ENCODE peak calls at places on chromosomes 2 and 18, in eight cellular contexts. D, R, P, Q, B, V, S and Y are unnamed samples. For H3K27me3, the result is how much of the 10 kb centered on the place peaks cover.

GRCh38 chr2:237487496-237487895 is 445 bp downstream of the MLPH start:
- DNase-seq in P (no peak), R (no peak), V (no peak), Q (no peak), B (no peak), S (peak), D (no peak), Y (no peak)

GRCh38 chr18:11310476-11311086 is 161.2 kb upstream of the PIEZO2 start:
- DNase-seq in S (peak), Q (no peak), P (peak), D (no peak), V (no peak), R (no peak), B (peak), Y (peak)

GRCh38 chr2:27356056-27356381 is 545 bp downstream of the GTF3C2 start:
- DNase-seq in Q (no peak), D (peak), P (peak), B (peak), R (no peak), V (no peak), S (peak), Y (peak)

GRCh38 chr2:121501070-121501469 is 29.6 kb upstream of the RNU4ATAC start:
- DNase-seq in S (no peak), R (no peak), V (no peak), D (no peak), Q (no peak), P (peak), B (no peak), Y (peak)

GRCh38 chr2:88753833-88754584 is 62.5 kb downstream of the RPIA start:
- DNase-seq in Q (no peak), R (peak), B (no peak), S (no peak), V (no peak), D (no peak), P (peak), Y (no peak)

GRCh38 chr2:217121565-217121964 is 261.7 kb upstream of the TNP1 start:
- DNase-seq in P (no peak), Q (no peak), D (no peak), S (no peak), R (no peak), B (no peak), V (no peak), Y (no peak)

GRCh38 chr2:64617631-64618151 is 36.0 kb downstream of the SERTAD2 start:
- DNase-seq in Q (no peak), S (no peak), P (no peak), B (no peak), V (peak), R (no peak), D (no peak), Y (no peak)

GRCh38 chr18:5964108-5964507 is 68.8 kb upstream of the TMEM200C start:
- DNase-seq in R (no peak), S (no peak), Q (no peak), B (no peak), D (no peak), P (no peak), V (no peak), Y (no peak)

GRCh38 chr2:51322612-51323011 is 290.7 kb upstream of the NRXN1 start:
- DNase-seq in S (no peak), B (no peak), R (no peak), D (no peak), P (no peak), V (no peak), Q (no peak), Y (no peak)

GRCh38 chr2:230068658-230069080 is at the start of gene SLC16A14:
- DNase-seq in B (peak), V (peak), P (peak), D (no peak), R (no peak), Q (no peak), S (peak), Y (peak)

GRCh38 chr2:10083692-10084566 is 3.7 kb upstream of the CYS1 start:
- DNase-seq in Q (no peak), D (no peak), V (no peak), P (no peak), R (no peak), S (no peak), B (no peak), Y (no peak)

GRCh38 chr2:154616659-154617058 is 81.8 kb upstream of the KCNJ3 start:
- DNase-seq in D (no peak), B (no peak), Q (no peak), R (no peak), S (no peak), P (no peak), V (no peak), Y (no peak)

GRCh38 chr2:72925328-72925943 is 8.1 kb downstream of the EMX1 start:
- DNase-seq in P (no peak), S (no peak), D (no peak), R (no peak), V (peak), Q (no peak), B (no peak), Y (no peak)

GRCh38 chr18:77086034-77086433 is 46.5 kb downstream of the MBP start:
- DNase-seq in R (no peak), Q (no peak), D (no peak), P (peak), S (no peak), B (no peak), V (no peak), Y (peak)

GRCh38 chr2:45337396-45337795 is 273.7 kb downstream of the SRBD1 start:
- DNase-seq in S (no peak), P (no peak), Q (no peak), R (no peak), B (no peak), V (no peak), D (no peak), Y (no peak)

GRCh38 chr2:111037136-111037535 is 83.6 kb upstream of the BCL2L11 start:
- DNase-seq in Q (no peak), B (no peak), S (no peak), P (no peak), R (no peak), D (no peak), V (no peak), Y (no peak)

GRCh38 chr18:74525741-74526140 is 8.6 kb upstream of the CNDP1 start:
- DNase-seq in D (no peak), P (no peak), R (no peak), B (no peak), V (no peak), S (no peak), Q (no peak), Y (no peak)

GRCh38 chr2:133573771-133574170 is 5.5 kb upstream of the NCKAP5 start:
- DNase-seq in P (no peak), S (no peak), V (no peak), R (no peak), Q (no peak), B (no peak), D (no peak), Y (no peak)

GRCh38 chr18:30163573-30163972 is 879.0 kb downstream of the DSC3 start:
- DNase-seq in D (no peak), Q (no peak), S (no peak), V (no peak), B (no peak), R (no peak), P (no peak), Y (no peak)

GRCh38 chr2:108813732-108814131 is 27.2 kb downstream of the CCDC138 start:
- DNase-seq in B (no peak), R (no peak), Q (no peak), S (no peak), V (no peak), D (no peak), P (no peak), Y (no peak)

GRCh38 chr2:236343400-236344161 is 79.4 kb upstream of the ASB18 start:
- DNase-seq in D (no peak), Q (peak), V (peak), R (peak), S (no peak), P (peak), B (peak), Y (peak)

GRCh38 chr2:54497738-54498680 is 41.9 kb downstream of the SPTBN1 start:
- DNase-seq in R (no peak), S (no peak), D (no peak), Q (no peak), B (no peak), V (peak), P (peak), Y (peak)

GRCh38 chr18:39951321-39951720 is 2003.7 kb upstream of the PIK3C3 start:
- DNase-seq in R (no peak), P (no peak), S (no peak), B (no peak), D (no peak), Q (no peak), V (no peak), Y (no peak)

GRCh38 chr2:187875836-187876235 is 321.6 kb upstream of the TFPI start:
- DNase-seq in B (no peak), V (no peak), D (no peak), Q (no peak), S (no peak), R (no peak), P (peak), Y (no peak)

GRCh38 chr2:109306190-109306589 is 177.2 kb downstream of the SH3RF3 start:
- DNase-seq in D (no peak), P (no peak), B (no peak), Q (no peak), V (no peak), S (no peak), R (no peak), Y (no peak)

DNA sequence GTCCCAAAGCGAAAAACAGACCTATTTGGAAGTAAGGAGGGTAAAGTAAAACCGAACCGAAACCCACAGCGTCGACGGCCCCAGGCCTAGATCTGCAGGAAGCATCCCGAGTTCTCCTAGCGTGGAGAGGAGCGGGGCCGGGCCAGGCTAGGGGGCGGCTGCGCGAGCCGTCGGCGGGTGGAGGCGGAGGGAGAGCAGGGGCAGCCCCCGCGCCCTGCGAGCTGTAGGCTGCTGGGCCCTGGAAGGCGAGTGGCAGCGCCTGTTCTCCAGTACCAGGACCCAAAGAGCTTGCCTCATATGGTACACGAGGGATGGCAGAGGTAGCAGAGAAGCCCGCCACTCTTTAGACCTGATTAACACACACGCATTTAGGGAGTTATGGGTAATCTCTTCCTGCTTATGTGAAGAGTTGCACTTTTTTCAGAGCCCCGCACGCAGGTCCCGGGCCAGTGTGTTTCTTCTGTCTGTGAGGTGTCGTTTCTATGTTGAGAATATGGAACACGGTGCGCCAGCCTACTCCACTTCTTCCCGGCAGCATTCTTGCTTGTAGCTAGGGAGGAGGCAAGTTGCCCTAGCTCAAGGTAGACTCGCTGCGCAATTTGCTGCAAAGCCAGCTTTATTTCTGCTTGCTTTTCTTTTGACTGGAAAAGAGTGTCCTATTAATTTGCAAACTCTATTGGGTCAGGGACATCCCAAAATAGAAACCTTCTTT is 71.1 kb downstream of the ARHGEF33 start:
- DNase-seq in Q (no peak), P (no peak), D (no peak), R (no peak), B (no peak), V (no peak), S (no peak), Y (no peak)
- H3K27me3 ChIP-seq in Q (under half), P (under half), D (under half), R (under half), B (under half), V (under half), S (under half), Y (under half)

GRCh38 chr18:58947136-58947732 is 82.6 kb downstream of the ZNF532 start:
- DNase-seq in V (no peak), D (no peak), Q (no peak), R (no peak), P (no peak), B (no peak), S (no peak), Y (no peak)
- H3K4me3 ChIP-seq in V (no peak), D (no peak), Q (no peak), R (no peak), P (no peak), B (no peak), S (no peak), Y (no peak)

DNA sequence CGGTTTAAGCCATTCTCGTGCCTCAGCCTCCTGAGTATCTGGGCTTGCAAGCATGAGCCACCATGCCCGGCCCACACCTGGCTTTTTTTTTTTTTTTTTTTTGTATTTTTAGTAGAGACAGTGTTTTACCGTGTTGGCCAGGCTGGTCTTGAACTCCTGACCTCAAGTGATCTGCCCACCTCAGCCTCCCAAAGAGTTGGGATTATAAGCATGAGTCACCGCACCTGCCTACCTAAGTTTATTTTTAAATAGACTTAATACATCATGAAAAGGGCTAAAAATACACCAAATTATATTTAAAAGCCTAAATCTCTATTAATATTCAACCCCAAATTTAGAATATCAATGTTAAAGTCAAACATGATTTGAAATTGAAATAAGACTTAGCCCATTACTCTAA is 250.8 kb upstream of the MC4R start:
- DNase-seq in B (no peak), D (no peak), Q (no peak), P (no peak), V (no peak), R (no peak), S (no peak), Y (no peak)
- H3K27me3 ChIP-seq in B (under half), D (under half), Q (under half), P (under half), V (under half), R (under half), S (under half), Y (under half)

GRCh38 chr2:46539327-46540276 is 60.2 kb downstream of the TMEM247 start:
- DNase-seq in D (no peak), P (no peak), V (no peak), S (no peak), Q (no peak), R (no peak), B (no peak), Y (no peak)

GRCh38 chr2:46537624-46538023 is 58.3 kb downstream of the TMEM247 start:
- DNase-seq in V (no peak), R (no peak), P (no peak), B (no peak), D (no peak), S (no peak), Q (no peak), Y (no peak)

GRCh38 chr2:46537046-46537445 is 57.7 kb downstream of the TMEM247 start:
- DNase-seq in P (no peak), S (no peak), B (no peak), R (no peak), D (no peak), Q (no peak), V (no peak), Y (no peak)

GRCh38 chr2:46538393-46538792 is 59.0 kb downstream of the TMEM247 start:
- DNase-seq in B (no peak), P (peak), R (no peak), Q (no peak), S (no peak), D (no peak), V (peak), Y (no peak)

GRCh38 chr2:46540496-46541342 is 61.4 kb downstream of the TMEM247 start:
- DNase-seq in P (peak), R (no peak), Q (peak), B (peak), D (no peak), V (peak), S (no peak), Y (peak)
- H3K4me3 ChIP-seq in P (no peak), R (peak), Q (peak), B (no peak), D (no peak), V (no peak), S (no peak), Y (no peak)

DNA sequence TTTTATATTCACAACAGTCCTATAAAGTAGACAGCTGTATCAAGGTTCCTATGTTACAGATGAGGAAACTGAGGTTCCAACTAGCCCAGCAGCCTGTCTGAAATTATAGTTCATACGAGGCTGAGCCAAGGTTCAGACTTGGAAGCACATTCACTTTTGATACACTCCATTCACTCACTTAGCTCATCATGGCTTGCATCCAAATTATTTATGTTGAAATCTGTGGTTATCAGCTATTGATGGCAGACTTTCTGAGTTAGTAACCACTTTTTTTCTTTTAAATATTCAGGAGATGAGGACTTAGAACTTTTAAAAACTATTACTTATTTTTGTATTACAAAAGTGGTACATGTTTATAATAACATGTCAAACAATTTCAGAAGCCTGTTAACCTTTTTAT is 188.2 kb downstream of the MTX2 start:
- DNase-seq in D (no peak), S (no peak), R (no peak), Q (no peak), V (no peak), B (no peak), P (no peak), Y (no peak)
- H3K27me3 ChIP-seq in D (under half), S (under half), R (under half), Q (under half), V (under half), B (under half), P (under half), Y (under half)

DNA sequence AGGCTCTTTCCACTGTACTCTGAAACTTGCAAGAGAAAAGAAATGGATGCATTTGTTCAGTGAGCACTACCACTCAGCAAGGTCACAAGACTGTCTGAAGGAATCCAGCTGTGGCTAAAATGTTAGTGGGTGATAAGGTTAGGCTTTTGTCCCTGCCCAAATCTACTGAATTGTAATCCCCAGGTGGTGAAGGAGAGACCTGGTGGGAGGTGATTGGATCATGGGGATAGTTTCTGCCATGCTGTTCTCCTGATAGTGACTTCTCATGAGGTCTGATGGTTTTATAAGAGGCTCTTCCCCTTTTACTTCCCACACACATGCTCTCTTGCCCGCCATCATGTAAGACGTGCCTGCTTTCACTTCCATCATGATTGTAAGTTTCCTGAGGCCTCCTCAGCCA is 68.2 kb downstream of the ZNF385B start:
- DNase-seq in R (no peak), P (no peak), B (no peak), D (no peak), V (no peak), S (no peak), Q (no peak), Y (no peak)
- H3K4me3 ChIP-seq in R (no peak), P (no peak), B (no peak), D (no peak), V (no peak), S (no peak), Q (no peak), Y (no peak)

DNA sequence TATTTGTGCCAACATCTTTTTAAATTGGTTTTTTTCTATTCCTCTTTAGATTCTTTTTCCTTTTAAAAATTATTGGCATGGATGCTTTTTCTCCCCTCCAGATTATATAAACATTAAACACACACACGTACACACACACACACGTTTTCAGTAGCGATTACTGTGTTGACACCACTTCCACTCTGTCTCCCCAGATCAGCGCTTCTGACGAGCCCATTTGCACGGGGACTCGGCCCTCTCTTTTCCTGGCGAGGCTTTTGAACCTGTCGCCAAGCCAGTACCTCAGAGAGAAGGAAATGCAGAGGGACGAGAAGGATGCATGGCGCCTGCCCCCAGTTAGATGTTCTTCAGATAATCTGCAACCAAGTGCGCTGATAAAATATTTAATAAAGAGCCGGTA is 1.1 kb upstream of the TBR1 start:
- DNase-seq in Q (no peak), P (no peak), V (no peak), S (no peak), B (no peak), D (no peak), R (no peak), Y (no peak)
- H3K27me3 ChIP-seq in Q (under half), P (half or more), V (under half), S (under half), B (half or more), D (half or more), R (under half), Y (under half)

DNA sequence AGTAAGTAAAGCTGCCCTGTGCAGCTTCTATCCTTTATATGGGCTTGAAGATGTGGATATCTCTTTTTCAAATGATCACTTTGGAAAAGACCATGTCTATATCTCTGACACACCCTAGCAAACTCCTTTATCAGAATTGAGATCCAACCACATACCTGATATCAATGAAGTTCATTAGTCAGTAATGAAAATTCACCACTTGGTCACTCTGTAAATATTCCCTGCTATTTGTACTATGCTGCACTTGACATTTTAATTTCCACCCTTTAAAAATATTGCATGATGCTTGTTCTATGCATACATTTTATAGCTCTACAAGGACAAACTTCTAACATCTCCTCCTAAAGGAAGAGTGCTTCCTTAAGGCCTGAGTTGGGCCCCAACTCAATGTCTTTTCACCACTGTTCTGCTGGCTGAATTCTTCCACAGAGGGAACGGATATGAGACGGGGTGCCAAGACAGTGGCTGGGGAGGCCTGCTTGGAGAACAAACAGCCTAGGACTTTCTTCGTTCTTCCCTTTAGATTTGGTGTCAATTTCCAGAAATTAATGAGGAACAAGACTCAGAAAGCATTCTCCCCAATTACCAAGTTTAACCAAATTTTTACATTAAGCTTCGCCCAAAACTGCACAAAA is at the start of gene GKN2:
- DNase-seq in Q (no peak), D (no peak), V (no peak), B (no peak), R (no peak), S (no peak), P (no peak), Y (no peak)
- H3K4me3 ChIP-seq in Q (no peak), D (peak), V (no peak), B (no peak), R (no peak), S (no peak), P (no peak), Y (no peak)

GRCh38 chr2:38394041-38394440 is 17.0 kb upstream of the ATL2 start:
- DNase-seq in S (no peak), P (no peak), D (no peak), R (no peak), B (no peak), Q (no peak), V (no peak), Y (no peak)
- H3K27me3 ChIP-seq in S (under half), P (under half), D (under half), R (under half), B (under half), Q (under half), V (under half), Y (under half)

GRCh38 chr2:238847432-238847801 is 468 bp upstream of the TWIST2 start:
- DNase-seq in S (no peak), Q (no peak), D (no peak), P (no peak), B (no peak), R (no peak), V (no peak), Y (no peak)
- H3K4me3 ChIP-seq in S (peak), Q (peak), D (peak), P (peak), B (peak), R (no peak), V (peak), Y (peak)